ENCODE peak calls at places on chromosome 5, in ten cellular contexts. X, C, S, J, Z, V, N, B, E and Q are unnamed samples.

GRCh38 chr5:95717439-95717838 is 13.7 kb upstream of the RHOBTB3 start:
- DNase-seq in S (no peak), B (no peak), V (no peak), C (no peak), J (no peak), Z (no peak), X (no peak), E (no peak), N (no peak), Q (no peak)

GRCh38 chr5:39164529-39165402 is 54.6 kb downstream of the FYB1 start:
- DNase-seq in B (no peak), N (no peak), J (peak), V (no peak), C (no peak), Z (no peak), E (no peak), X (no peak), S (no peak), Q (no peak)

GRCh38 chr5:88236866-88237642 is 31.6 kb downstream of the TMEM161B start:
- DNase-seq in J (peak), N (no peak), Z (no peak), S (no peak), C (peak), X (no peak), B (no peak), V (no peak), E (peak), Q (no peak)

GRCh38 chr5:93620487-93621339 is 37.7 kb downstream of the NR2F1 start:
- DNase-seq in B (no peak), X (peak), S (peak), N (peak), J (peak), V (peak), Z (peak), C (peak), E (peak), Q (no peak)

GRCh38 chr5:14998494-14998893 is 126.9 kb upstream of the ANKH start:
- DNase-seq in J (no peak), B (no peak), X (no peak), S (no peak), Z (no peak), N (no peak), V (no peak), C (no peak), E (no peak), Q (no peak)

GRCh38 chr5:67153292-67153691 is 43.3 kb downstream of the CD180 start:
- DNase-seq in X (no peak), S (no peak), B (no peak), E (no peak), V (no peak), N (no peak), C (no peak), Z (no peak), J (no peak), Q (no peak)

GRCh38 chr5:65480306-65480865 is 1.3 kb downstream of the ADAMTS6 start:
- DNase-seq in B (peak), J (peak), S (peak), X (no peak), E (peak), N (peak), Z (peak), C (peak), V (peak), Q (no peak)

GRCh38 chr5:50966986-50967385 is 300.5 kb downstream of the PARP8 start:
- DNase-seq in S (no peak), N (no peak), E (no peak), B (no peak), V (no peak), C (no peak), X (no peak), J (no peak), Z (peak), Q (no peak)

GRCh38 chr5:61637566-61637965 is 305.5 kb downstream of the ZSWIM6 start:
- DNase-seq in C (no peak), S (no peak), J (peak), N (no peak), Z (no peak), E (no peak), B (no peak), V (no peak), X (no peak), Q (no peak)

GRCh38 chr5:140785905-140786686 is at the start of gene PCDHA1:
- DNase-seq in C (no peak), Z (peak), E (no peak), N (peak), S (no peak), J (no peak), X (no peak), B (no peak), V (no peak), Q (no peak)

GRCh38 chr5:44952376-44952775 is 143.6 kb downstream of the MRPS30 start:
- DNase-seq in J (peak), Z (peak), C (peak), N (peak), S (no peak), X (peak), E (peak), V (no peak), B (no peak), Q (no peak)

GRCh38 chr5:27682600-27682999 is 644.2 kb upstream of the CDH9 start:
- DNase-seq in J (peak), C (no peak), X (no peak), V (no peak), Z (no peak), S (no peak), B (no peak), E (no peak), N (no peak), Q (no peak)

GRCh38 chr5:39652036-39652435 is 227.3 kb upstream of the DAB2 start:
- DNase-seq in B (no peak), E (no peak), C (no peak), Z (no peak), N (no peak), V (no peak), X (no peak), J (no peak), S (no peak), Q (no peak)

GRCh38 chr5:173327948-173328895 is at the start of gene STC2:
- DNase-seq in X (peak), B (no peak), V (no peak), Z (peak), C (peak), S (no peak), J (peak), E (peak), N (no peak), Q (peak)

GRCh38 chr5:78552729-78553341 is 95.7 kb downstream of the LHFPL2 start:
- DNase-seq in Z (no peak), J (peak), X (no peak), C (no peak), B (no peak), V (no peak), N (no peak), E (no peak), S (no peak), Q (no peak)

GRCh38 chr5:82176115-82176514 is 102.0 kb downstream of the RPS23 start:
- DNase-seq in C (no peak), N (no peak), S (no peak), V (no peak), J (peak), B (no peak), E (no peak), Z (no peak), X (no peak), Q (no peak)

GRCh38 chr5:158026248-158027031 is 167.5 kb upstream of the CLINT1 start:
- DNase-seq in E (peak), B (no peak), V (no peak), Z (no peak), J (no peak), N (no peak), C (no peak), X (no peak), S (no peak), Q (peak)

GRCh38 chr5:138829341-138829740 is 45.8 kb downstream of the LRRTM2 start:
- DNase-seq in X (no peak), V (no peak), N (no peak), C (no peak), B (no peak), S (no peak), J (no peak), E (peak), Z (no peak), Q (no peak)

GRCh38 chr5:177997319-177997670 is 1.3 kb upstream of the PROP1 start:
- DNase-seq in E (no peak), J (peak), B (no peak), X (no peak), S (no peak), C (no peak), Z (no peak), N (no peak), V (no peak), Q (no peak)

GRCh38 chr5:128885649-128886255 is 79.5 kb upstream of the SLC27A6 start:
- DNase-seq in J (no peak), Z (no peak), S (no peak), C (no peak), B (no peak), E (no peak), V (no peak), N (no peak), X (no peak), Q (no peak)

GRCh38 chr5:61055434-61056006 is 106.7 kb downstream of the SMIM15 start:
- DNase-seq in V (no peak), S (no peak), E (peak), B (no peak), J (peak), C (peak), N (peak), Z (peak), X (no peak), Q (no peak)

GRCh38 chr5:132489871-132490483 is 596 bp downstream of the IRF1 start:
- DNase-seq in B (no peak), V (peak), S (peak), C (peak), E (peak), X (no peak), J (peak), N (peak), Z (peak), Q (no peak)

GRCh38 chr5:35853652-35854051 is 3.0 kb upstream of the IL7R start:
- DNase-seq in Z (no peak), E (no peak), B (no peak), S (no peak), J (no peak), C (no peak), N (no peak), V (peak), X (no peak), Q (no peak)

GRCh38 chr5:72018158-72018803 is 89.0 kb upstream of the MAP1B start:
- DNase-seq in N (peak), S (no peak), Z (peak), C (peak), X (peak), E (peak), V (peak), B (peak), J (peak), Q (no peak)

GRCh38 chr5:172303090-172303995 is 19.8 kb upstream of the UBTD2 start:
- DNase-seq in Z (no peak), E (no peak), B (no peak), J (peak), S (no peak), X (peak), N (no peak), V (no peak), C (peak), Q (no peak)

GRCh38 chr5:32961066-32961429 is 249.9 kb downstream of the NPR3 start:
- DNase-seq in N (no peak), B (no peak), Z (no peak), C (no peak), X (no peak), J (peak), S (no peak), E (peak), V (no peak), Q (no peak)

GRCh38 chr5:34656001-34656699 is at the start of gene RAI14:
- DNase-seq in E (peak), X (peak), S (peak), B (peak), Z (peak), C (peak), N (no peak), J (peak), V (no peak), Q (no peak)

GRCh38 chr5:44845777-44846176 is 37.0 kb downstream of the MRPS30 start:
- DNase-seq in E (no peak), V (no peak), N (no peak), B (no peak), Z (no peak), X (no peak), C (no peak), J (no peak), S (no peak), Q (no peak)

GRCh38 chr5:37370550-37370863 is 399 bp downstream of the NUP155 start:
- DNase-seq in B (no peak), N (no peak), Z (peak), C (peak), V (no peak), J (no peak), E (no peak), S (no peak), X (no peak), Q (no peak)

GRCh38 chr5:68380071-68380470 is 164.5 kb downstream of the PIK3R1 start:
- DNase-seq in J (no peak), X (no peak), Z (no peak), S (no peak), B (no peak), E (no peak), V (no peak), N (no peak), C (no peak), Q (no peak)

GRCh38 chr5:8749556-8749955 is 796.3 kb downstream of the SEMA5A start:
- DNase-seq in S (no peak), J (no peak), V (no peak), N (no peak), C (no peak), B (no peak), Z (no peak), X (no peak), E (no peak), Q (no peak)

GRCh38 chr5:147906326-147907095 is at the start of gene C5orf46:
- DNase-seq in N (no peak), X (no peak), Z (no peak), V (no peak), S (no peak), C (peak), E (no peak), B (no peak), J (peak), Q (no peak)

GRCh38 chr5:142869883-142870282 is 99.7 kb downstream of the ARHGAP26 start:
- DNase-seq in B (no peak), V (no peak), J (no peak), X (no peak), S (no peak), N (no peak), E (no peak), Z (no peak), C (no peak), Q (no peak)

GRCh38 chr5:109690456-109691247 is 925 bp downstream of the MAN2A1 start:
- DNase-seq in B (peak), Z (peak), N (peak), S (peak), J (peak), E (peak), C (peak), X (peak), V (peak), Q (no peak)
- TF ChIP-seq CTCF in B (peak), Z (peak), N (peak), S (peak), J (peak), E (peak), C (peak), X (peak), V (no peak), Q (peak)

GRCh38 chr5:427415-428087 is 15.4 kb upstream of the EXOC3 start:
- DNase-seq in S (peak), E (no peak), B (no peak), X (no peak), V (no peak), Z (no peak), C (no peak), N (no peak), J (no peak), Q (no peak)

GRCh38 chr5:423626-424258 is 19.2 kb upstream of the EXOC3 start:
- DNase-seq in C (no peak), S (peak), Z (no peak), J (no peak), N (no peak), E (no peak), X (no peak), B (no peak), V (no peak), Q (no peak)

GRCh38 chr5:426392-426976 is 16.5 kb upstream of the EXOC3 start:
- DNase-seq in S (no peak), N (no peak), X (no peak), B (no peak), Z (no peak), J (no peak), E (no peak), V (no peak), C (no peak), Q (no peak)

GRCh38 chr5:424259-425110 is 18.5 kb upstream of the EXOC3 start:
- DNase-seq in V (no peak), J (peak), E (no peak), C (no peak), X (no peak), S (peak), B (no peak), Z (no peak), N (peak), Q (no peak)

GRCh38 chr5:425714-426113 is 17.3 kb upstream of the EXOC3 start:
- DNase-seq in X (no peak), N (peak), B (no peak), J (peak), E (no peak), C (no peak), V (no peak), S (no peak), Z (no peak), Q (no peak)
- TF ChIP-seq CTCF in X (peak), N (peak), B (peak), J (peak), E (no peak), C (no peak), V (no peak), S (no peak), Z (peak), Q (no peak)

GRCh38 chr5:151288180-151288579 is 15.4 kb downstream of the SLC36A3 start:
- DNase-seq in B (no peak), E (no peak), V (no peak), N (peak), X (peak), Z (no peak), J (peak), S (no peak), C (no peak), Q (no peak)
- TF ChIP-seq CTCF in B (no peak), E (no peak), V (no peak), N (peak), X (peak), Z (no peak), J (peak), S (no peak), C (no peak), Q (no peak)

DNA sequence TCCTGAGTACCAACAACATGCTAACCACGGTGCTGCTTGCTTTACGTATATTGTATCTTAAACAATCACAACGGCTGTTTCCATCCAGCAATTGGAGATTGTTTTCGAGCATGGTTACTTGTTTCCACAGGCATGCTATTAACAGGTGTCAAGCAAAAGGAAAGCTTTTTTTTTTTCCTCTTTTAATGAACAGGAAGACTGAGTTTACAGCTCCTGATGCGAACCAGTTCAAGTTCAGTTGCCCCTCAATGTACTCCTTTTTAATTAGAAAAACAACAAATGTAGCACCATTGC is 186.8 kb downstream of the PDZD2 start:
- DNase-seq in J (no peak), S (no peak), C (no peak), V (no peak), X (no peak), N (no peak), Z (no peak), B (no peak), E (no peak), Q (no peak)
- TF ChIP-seq CTCF in J (no peak), S (no peak), C (no peak), V (no peak), X (no peak), N (peak), Z (no peak), B (no peak), E (no peak), Q (no peak)